ENCODE peak calls at places on chromosomes 5 and 9, in six cellular contexts. X is A549, A is IMR-90, M is uterus, T is ovary, P is stomach. C is an unnamed sample.

GRCh38 chr5:178793696-178794095 is 63.2 kb upstream of the ZNF354A start:
- DNase-seq in P (no peak), X (no peak), A (no peak), M (no peak), T (no peak), C (no peak)

GRCh38 chr5:113489299-113489698 is 1.0 kb upstream of the MCC start:
- DNase-seq in T (no peak), M (no peak), P (no peak), X (peak), A (peak), C (no peak)

GRCh38 chr9:109745335-109746283 is 34.4 kb upstream of the PALM2AKAP2 start:
- DNase-seq in P (no peak), X (no peak), M (peak), T (no peak), A (peak), C (no peak)

GRCh38 chr5:35717718-35718117 is 100.1 kb downstream of the SPEF2 start:
- DNase-seq in X (no peak), P (no peak), M (no peak), T (no peak), A (no peak), C (no peak)

GRCh38 chr5:80959768-80960442 is at the start of gene RASGRF2:
- DNase-seq in M (no peak), A (peak), P (peak), X (no peak), T (peak), C (peak)

GRCh38 chr5:132750471-132751230 is 3.4 kb downstream of the CCNI2 start:
- DNase-seq in T (no peak), A (no peak), P (no peak), X (no peak), M (no peak), C (no peak)

GRCh38 chr9:124880501-124880900 is 18.6 kb downstream of the ARPC5L start:
- DNase-seq in X (no peak), M (no peak), A (no peak), P (no peak), T (no peak), C (peak)

GRCh38 chr5:171562822-171563221 is 143.4 kb downstream of the FGF18 start:
- DNase-seq in A (peak), X (no peak), P (no peak), M (no peak), T (no peak), C (no peak)

GRCh38 chr9:79670269-79670961 is 98.7 kb downstream of the TLE4 start:
- DNase-seq in X (no peak), T (no peak), M (no peak), A (peak), P (no peak), C (no peak)

GRCh38 chr5:96433066-96433447 is at the start of gene PCSK1:
- DNase-seq in A (no peak), P (no peak), T (no peak), X (no peak), M (no peak), C (no peak)

GRCh38 chr9:70519912-70520724 is 105.7 kb upstream of the KLF9 start:
- DNase-seq in P (no peak), X (no peak), T (no peak), A (no peak), M (no peak), C (no peak)

GRCh38 chr9:82247318-82247717 is 258.7 kb downstream of the SPATA31D1 start:
- DNase-seq in M (no peak), T (no peak), A (no peak), X (no peak), P (no peak), C (no peak)

GRCh38 chr5:72478684-72479083 is 28.5 kb downstream of the ZNF366 start:
- DNase-seq in T (no peak), P (no peak), A (peak), X (no peak), M (no peak), C (no peak)

GRCh38 chr5:135383803-135384495 is 15.1 kb downstream of the MACROH2A1 start:
- DNase-seq in A (no peak), M (no peak), P (no peak), X (no peak), T (no peak), C (peak)

GRCh38 chr5:168867271-168867670 is 288.1 kb upstream of the PANK3 start:
- DNase-seq in P (no peak), T (no peak), A (no peak), X (no peak), M (no peak), C (no peak)

GRCh38 chr5:124746252-124746915 is at the start of gene ZNF608:
- DNase-seq in M (peak), X (peak), A (peak), T (peak), P (no peak), C (no peak)

GRCh38 chr5:36416605-36417004 is 114.9 kb upstream of the RANBP3L start:
- DNase-seq in M (no peak), X (no peak), T (no peak), A (no peak), P (no peak), C (no peak)

GRCh38 chr9:23590601-23591000 is 235.4 kb downstream of the ELAVL2 start:
- DNase-seq in X (no peak), P (no peak), M (no peak), A (no peak), T (no peak), C (no peak)

GRCh38 chr9:19976226-19976625 is 187.4 kb upstream of the SLC24A2 start:
- DNase-seq in T (no peak), A (no peak), M (no peak), P (no peak), X (no peak), C (no peak)

DNA sequence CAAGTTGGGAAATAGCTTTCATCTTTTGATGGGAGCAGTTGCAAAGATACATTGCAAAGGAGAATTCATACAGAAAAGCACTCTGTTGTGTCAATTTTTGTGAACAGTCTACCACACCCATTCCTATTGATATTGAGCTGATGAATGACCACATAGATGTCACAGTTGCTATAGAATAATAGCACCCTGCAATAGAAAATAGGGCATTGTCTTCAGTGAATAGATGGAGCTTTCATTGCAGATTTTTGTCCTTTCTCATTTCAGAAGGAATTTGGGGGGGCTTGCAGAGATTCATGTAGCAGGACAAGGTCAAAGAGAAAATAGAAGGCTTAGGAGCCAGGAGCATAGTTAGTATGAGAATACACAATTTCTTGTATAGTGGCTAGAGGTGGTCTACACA is 237.9 kb downstream of the TMEM38B start:
- DNase-seq in P (no peak), X (no peak), T (no peak), M (no peak), A (no peak), C (no peak)
- TF ChIP-seq POLR2A in P (no peak), X (no peak), T (no peak), M (no peak), A (no peak), C (no peak)

GRCh38 chr5:143412656-143413342 is 9.3 kb upstream of the NR3C1 start:
- DNase-seq in P (no peak), T (no peak), X (no peak), A (peak), M (no peak), C (no peak)
- H3K27ac ChIP-seq in P (no peak), T (no peak), X (peak), A (no peak), M (no peak), C (no peak)

DNA sequence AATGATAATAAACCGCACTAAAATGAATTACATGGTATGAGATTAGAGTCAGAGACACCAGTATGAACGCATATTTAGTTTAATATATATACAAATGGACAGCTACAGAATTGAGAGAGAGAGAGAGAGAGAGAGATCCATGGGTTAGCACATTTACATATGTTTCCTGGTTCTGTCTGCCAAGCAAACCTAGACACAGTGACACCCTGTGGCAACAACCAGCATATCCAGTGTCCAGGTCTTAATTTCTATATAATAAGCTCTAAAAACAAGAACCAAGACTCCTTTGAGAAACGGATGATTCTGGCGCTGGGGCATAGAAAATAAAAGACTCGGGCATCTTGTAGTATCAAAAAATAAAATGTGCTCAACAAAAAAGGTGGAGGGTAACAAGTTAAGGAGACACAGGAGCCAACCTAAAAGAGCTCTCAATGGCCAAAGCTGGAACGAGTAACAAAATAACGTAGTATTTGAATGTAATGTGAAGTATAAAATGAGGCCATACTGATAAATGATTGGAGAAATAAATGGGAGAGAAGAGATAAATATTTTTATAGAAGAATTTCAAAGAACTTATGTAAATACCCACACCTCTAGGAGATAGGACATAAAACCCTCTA is 84.5 kb downstream of the RFX3 start:
- DNase-seq in M (no peak), X (peak), A (peak), T (no peak), P (peak), C (no peak)
- TF ChIP-seq CTCF in M (peak), X (peak), A (peak), T (no peak), P (no peak), C (peak)

GRCh38 chr5:55983986-55984385 is 10.8 kb downstream of the IL6ST start:
- DNase-seq in M (no peak), P (no peak), T (no peak), A (no peak), X (no peak), C (no peak)
- TF ChIP-seq POLR2A in M (no peak), P (no peak), T (no peak), A (no peak), X (no peak), C (no peak)

GRCh38 chr5:151449288-151449687 is 1.9 kb downstream of the SLC36A1 start:
- DNase-seq in M (no peak), A (no peak), P (no peak), T (no peak), X (no peak), C (no peak)

GRCh38 chr5:151448038-151448985 is 909 bp downstream of the SLC36A1 start:
- DNase-seq in T (no peak), M (peak), A (no peak), P (peak), X (no peak), C (no peak)

GRCh38 chr5:151449836-151450235 is 2.4 kb downstream of the SLC36A1 start:
- DNase-seq in X (no peak), T (no peak), P (no peak), A (no peak), M (no peak), C (no peak)

GRCh38 chr5:151450605-151451004 is 3.2 kb downstream of the SLC36A1 start:
- DNase-seq in X (no peak), A (peak), T (no peak), M (no peak), P (no peak), C (no peak)

DNA sequence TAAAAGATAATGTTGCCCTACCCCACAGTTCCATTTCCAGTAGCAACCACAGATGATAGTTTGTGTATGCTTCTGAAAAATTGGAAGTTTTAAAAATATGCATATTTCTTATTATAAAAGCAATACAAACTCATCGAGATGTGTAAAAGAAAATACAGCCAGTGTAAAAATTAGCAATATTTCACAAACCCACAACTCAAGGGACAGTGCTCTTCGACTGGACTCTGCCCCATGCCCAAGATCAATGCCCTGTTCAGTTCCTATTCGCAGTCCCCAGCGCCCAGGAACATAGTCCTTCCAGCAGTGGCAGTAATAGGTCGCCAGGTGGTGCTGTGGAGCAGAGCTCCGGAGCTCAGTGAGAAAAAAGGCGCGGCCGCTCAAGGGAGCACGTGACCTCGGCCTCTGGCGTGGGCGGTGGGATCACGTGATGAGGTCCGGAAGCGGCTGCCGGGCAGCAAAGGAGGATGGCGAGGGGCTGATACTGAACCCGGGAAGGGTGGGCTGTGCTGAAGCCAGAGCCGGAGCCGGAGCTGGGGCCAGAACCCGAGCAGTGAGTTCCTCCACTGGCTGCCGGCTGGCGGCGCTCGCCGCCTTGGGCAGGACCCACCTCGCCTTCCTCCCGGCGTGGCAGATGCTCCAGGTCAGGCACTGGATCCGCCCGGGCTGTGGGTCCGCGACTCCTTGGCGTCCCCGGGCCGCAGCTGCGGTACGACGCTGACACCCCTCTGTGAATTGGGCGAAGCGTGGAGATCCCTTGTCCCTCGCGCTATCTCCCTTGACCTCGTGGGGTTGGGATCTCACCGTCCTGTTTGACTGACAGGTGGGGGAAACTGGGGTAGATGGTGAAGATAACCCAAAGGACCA is at the start of gene SLC36A1:
- DNase-seq in T (peak), M (peak), A (peak), P (peak), X (peak), C (peak)
- H3K27ac ChIP-seq in T (no peak), M (peak), A (peak), P (peak), X (peak), C (peak)